ENCODE peak calls at places on chromosomes 2 and 18, in four cellular contexts. N, E, M and S are unnamed samples.

GRCh38 chr2:131635576-131635975 is 107.9 kb downstream of the CCDC74A start:
- DNase-seq in E (no peak), N (no peak), M (no peak), S (no peak)

GRCh38 chr18:76699923-76700322 is 122.4 kb upstream of the ZNF236 start:
- DNase-seq in M (no peak), N (no peak), E (no peak), S (no peak)

GRCh38 chr2:170369228-170369627 is 191.3 kb downstream of the MYO3B start:
- DNase-seq in E (no peak), N (no peak), M (no peak), S (no peak)

GRCh38 chr2:168494190-168494711 is 38.2 kb downstream of the CERS6 start:
- DNase-seq in E (no peak), M (peak; percentile 16), N (peak; percentile 33), S (no peak)

GRCh38 chr2:231925303-231926179 is 655 bp downstream of the NPPC start:
- DNase-seq in M (peak; percentile 89), E (peak; percentile 83), N (peak; percentile 89), S (peak; percentile 92)

GRCh38 chr2:128642316-128642715 is 323.6 kb upstream of the HS6ST1 start:
- DNase-seq in N (no peak), E (no peak), M (no peak), S (no peak)

GRCh38 chr18:22728016-22728415 is 205.1 kb upstream of the RBBP8 start:
- DNase-seq in N (no peak), M (no peak), E (no peak), S (no peak)

GRCh38 chr2:138432971-138433370 is 68.6 kb upstream of the SPOPL start:
- DNase-seq in M (no peak), E (no peak), N (no peak), S (peak; percentile 21)

GRCh38 chr2:104854507-104855173 is 725 bp downstream of the POU3F3 start:
- DNase-seq in E (no peak), N (no peak), M (no peak), S (no peak)

GRCh38 chr2:50635824-50636223 is 396.1 kb downstream of the NRXN1 start:
- DNase-seq in N (no peak), E (no peak), M (no peak), S (no peak)

GRCh38 chr18:38456253-38456652 is 890.7 kb upstream of the CELF4 start:
- DNase-seq in M (no peak), E (no peak), N (no peak), S (no peak)

GRCh38 chr18:48020337-48021250 is 90.1 kb upstream of the SMAD2 start:
- DNase-seq in M (no peak), E (no peak), N (no peak), S (no peak)
- TF ChIP-seq CTCF in M (no peak), E (no peak), N (no peak), S (no peak)

GRCh38 chr18:43533371-43533770 is 256.1 kb upstream of the SYT4 start:
- DNase-seq in M (no peak), N (no peak), E (no peak), S (no peak)
- TF ChIP-seq CTCF in M (no peak), N (no peak), E (no peak), S (no peak)

GRCh38 chr2:18266188-18266587 is 294.3 kb downstream of the RDH14 start:
- DNase-seq in E (no peak), N (no peak), M (no peak), S (no peak)
- TF ChIP-seq CTCF in E (no peak), N (peak; percentile 30), M (peak; percentile 31), S (no peak)

DNA sequence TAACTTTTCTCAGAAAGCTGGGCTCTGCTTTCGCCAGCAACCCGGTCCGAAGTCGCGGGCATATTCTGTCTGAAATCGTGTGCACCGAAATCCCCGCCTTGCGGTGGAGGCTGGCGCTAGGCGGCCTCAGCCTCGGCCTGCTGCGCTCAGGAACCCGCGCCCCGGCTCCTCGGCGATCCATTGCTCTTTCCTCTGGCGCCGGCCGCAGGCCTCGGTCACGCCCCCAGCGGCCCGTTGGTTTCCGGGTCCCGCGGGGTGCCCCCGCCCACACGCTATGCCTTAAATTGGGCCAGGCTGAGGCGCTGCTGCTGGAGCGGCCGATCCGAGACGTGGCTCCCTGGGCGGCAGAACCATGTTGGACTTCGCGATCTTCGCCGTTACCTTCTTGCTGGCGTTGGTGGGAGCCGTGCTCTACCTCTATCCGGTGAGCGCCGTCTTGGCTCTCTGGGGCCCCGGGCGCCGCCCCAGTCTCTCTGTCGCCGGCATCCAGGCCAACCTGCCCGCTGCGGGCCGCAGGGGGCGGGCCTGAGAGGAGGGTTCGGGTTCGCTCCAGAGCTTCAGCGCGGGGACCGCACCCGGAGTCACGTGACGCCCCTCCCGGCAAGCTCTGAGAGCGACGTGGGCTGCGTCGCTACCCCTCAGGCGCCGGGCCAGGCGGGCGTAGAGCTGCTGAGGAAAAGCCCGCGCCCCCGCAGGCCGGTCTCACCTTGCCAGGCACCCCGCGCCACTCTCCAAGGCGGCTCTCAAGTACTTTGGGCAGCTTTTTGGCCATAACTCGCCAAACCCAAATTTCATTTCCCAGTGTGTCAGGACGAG is at the start of gene CYP20A1:
- DNase-seq in M (peak; percentile 98), N (peak; percentile 97), E (peak; percentile 98), S (peak; percentile 94)
- TF ChIP-seq CTCF in M (peak; percentile 24), N (peak; percentile 41), E (peak; percentile 18), S (peak; percentile 16)

GRCh38 chr18:48583568-48583967 is 44.7 kb downstream of the CTIF start:
- DNase-seq in E (peak; percentile 61), M (no peak), N (no peak), S (no peak)

GRCh38 chr18:48582946-48583345 is 44.1 kb downstream of the CTIF start:
- DNase-seq in M (no peak), N (no peak), E (no peak), S (no peak)

GRCh38 chr18:48581206-48581605 is 42.4 kb downstream of the CTIF start:
- DNase-seq in N (no peak), M (no peak), E (no peak), S (no peak)

GRCh38 chr18:48580782-48581181 is 42.0 kb downstream of the CTIF start:
- DNase-seq in E (no peak), M (no peak), N (no peak), S (no peak)

GRCh38 chr18:48581941-48582340 is 43.1 kb downstream of the CTIF start:
- DNase-seq in N (no peak), E (no peak), M (no peak), S (no peak)
- TF ChIP-seq CTCF in N (no peak), E (no peak), M (no peak), S (no peak)

GRCh38 chr2:145043399-145043834 is 523.5 kb upstream of the ZEB2 start:
- DNase-seq in E (no peak), N (peak; percentile 75), M (no peak), S (no peak)
- TF ChIP-seq CTCF in E (no peak), N (peak; percentile 42), M (no peak), S (no peak)

GRCh38 chr2:165837122-165837521 is 43.1 kb upstream of the GALNT3 start:
- DNase-seq in E (no peak), N (peak; percentile 12), M (no peak), S (no peak)

GRCh38 chr2:165840333-165840958 is 46.4 kb upstream of the GALNT3 start:
- DNase-seq in E (no peak), N (no peak), M (no peak), S (no peak)

GRCh38 chr2:165844216-165844615 is 50.2 kb upstream of the GALNT3 start:
- DNase-seq in M (no peak), E (no peak), N (no peak), S (no peak)

GRCh38 chr2:165835363-165835762 is 41.3 kb upstream of the GALNT3 start:
- DNase-seq in M (no peak), E (no peak), N (no peak), S (no peak)

DNA sequence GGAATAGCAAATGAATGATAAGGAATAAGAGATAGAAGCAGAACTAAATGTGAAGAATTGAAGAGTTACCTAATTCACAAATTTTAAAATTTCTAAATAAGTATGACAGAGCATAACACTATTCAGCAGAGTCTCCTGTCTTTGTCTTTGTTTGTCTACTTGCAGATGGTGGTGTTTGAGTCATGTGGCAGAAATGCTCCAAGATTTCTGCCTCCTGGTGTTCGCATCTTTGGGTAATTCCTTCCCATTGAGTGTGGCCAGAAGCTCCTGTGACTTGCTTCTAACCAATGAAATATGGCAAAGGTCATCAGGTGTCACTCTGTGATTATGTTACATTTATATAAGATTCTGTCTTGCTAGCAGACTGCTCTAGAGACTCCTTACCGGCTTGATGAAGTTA is 45.6 kb upstream of the GALNT3 start:
- DNase-seq in N (no peak), E (no peak), M (no peak), S (no peak)
- TF ChIP-seq CTCF in N (no peak), E (no peak), M (no peak), S (no peak)

GRCh38 chr2:109261906-109262631 is 133.1 kb downstream of the SH3RF3 start:
- DNase-seq in N (no peak), M (no peak), E (no peak), S (no peak)

GRCh38 chr2:109258905-109259540 is 130.0 kb downstream of the SH3RF3 start:
- DNase-seq in N (no peak), M (no peak), E (no peak), S (no peak)

GRCh38 chr2:109260116-109260855 is 131.3 kb downstream of the SH3RF3 start:
- DNase-seq in N (no peak), E (no peak), M (no peak), S (no peak)

GRCh38 chr2:109259671-109260070 is 130.7 kb downstream of the SH3RF3 start:
- DNase-seq in E (no peak), N (no peak), M (no peak), S (no peak)

DNA sequence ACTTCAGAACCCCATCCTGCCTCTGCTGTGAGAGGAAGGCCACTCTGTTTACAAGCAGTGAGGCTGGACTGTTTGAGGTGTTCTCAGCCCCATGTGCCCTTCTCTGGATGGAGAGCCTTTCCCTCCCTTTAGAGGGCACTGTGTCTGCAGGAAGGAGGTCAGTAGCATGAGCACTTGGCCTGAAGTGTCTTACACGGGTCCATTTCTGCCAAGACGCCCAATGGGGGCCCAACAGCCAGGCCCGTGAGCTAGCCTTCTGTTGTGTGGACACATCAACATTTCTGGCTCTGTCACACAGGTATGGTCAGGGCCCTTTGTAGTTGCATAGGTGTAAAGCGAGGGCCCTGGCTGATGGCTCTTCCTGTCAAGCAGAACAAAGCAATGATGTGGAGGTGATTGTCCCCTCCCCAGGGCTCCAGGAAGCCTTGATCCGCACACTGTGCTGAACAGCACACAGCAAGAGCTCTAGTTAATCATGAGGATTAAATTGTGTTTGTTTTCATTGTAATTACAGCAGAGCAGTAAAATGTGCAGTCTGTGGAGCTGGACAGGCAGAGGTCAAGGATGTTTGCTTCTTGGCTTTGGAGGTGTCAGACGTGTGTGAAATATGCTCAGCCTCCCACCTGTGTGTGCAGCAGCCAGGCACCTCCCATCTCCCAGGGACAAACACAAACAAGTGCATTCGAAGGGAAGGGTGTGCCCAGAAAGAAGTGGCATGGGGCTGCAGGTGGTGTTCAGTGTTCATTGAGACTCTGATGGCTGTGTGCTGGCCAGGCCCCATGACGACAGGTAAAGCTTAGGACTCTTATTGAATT is 132.1 kb downstream of the SH3RF3 start:
- DNase-seq in E (no peak), N (no peak), M (no peak), S (no peak)
- TF ChIP-seq CTCF in E (no peak), N (peak; percentile 2), M (no peak), S (no peak)

DNA sequence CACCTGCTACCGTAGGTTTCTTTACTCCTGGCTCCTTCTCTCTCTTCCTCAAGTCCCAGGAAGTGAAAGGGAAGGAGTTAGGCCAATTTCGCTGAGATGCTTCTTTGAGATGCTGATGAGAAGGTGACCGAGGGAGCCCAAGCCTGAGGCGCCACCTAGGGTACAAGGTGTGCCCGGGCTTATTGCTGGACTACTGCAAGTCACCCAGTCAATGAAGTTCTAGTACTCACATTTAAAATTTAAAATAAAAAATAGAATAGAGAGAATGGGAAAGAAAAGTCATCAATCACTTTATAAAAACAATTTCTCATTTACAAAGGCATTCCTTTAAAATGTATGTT is 45.3 kb downstream of the ACAA2 start:
- DNase-seq in N (no peak), M (peak; percentile 75), E (no peak), S (no peak)
- TF ChIP-seq CTCF in N (peak; percentile 42), M (peak; percentile 72), E (peak; percentile 27), S (peak; percentile 39)